ENCODE peak calls at places on chromosomes 11 and 22, in eight cellular contexts. R, V, O, D, T, S, M and F are unnamed samples. For H3K36me3, the result is how much of the 10 kb centered on the place peaks cover.

GRCh38 chr11:22454461-22454860 is 116.3 kb downstream of the SLC17A6 start:
- DNase-seq in O (no peak), R (no peak), D (no peak), T (peak), M (no peak), V (no peak), S (no peak), F (no peak)

GRCh38 chr11:69613594-69613993 is 27.4 kb upstream of the CCND1 start:
- DNase-seq in R (no peak), T (no peak), M (no peak), V (no peak), S (no peak), D (no peak), O (no peak), F (no peak)

GRCh38 chr11:2210366-2211112 is 38.9 kb upstream of the TH start:
- DNase-seq in D (no peak), O (no peak), R (no peak), M (no peak), V (no peak), S (peak), T (no peak), F (no peak)

GRCh38 chr11:29127456-29127855 is 889.4 kb downstream of the KCNA4 start:
- DNase-seq in O (no peak), D (peak), V (no peak), S (no peak), R (no peak), M (no peak), T (no peak), F (no peak)

GRCh38 chr11:134338654-134339053 is 6.9 kb downstream of the GLB1L2 start:
- DNase-seq in V (no peak), R (no peak), O (no peak), M (no peak), T (no peak), S (no peak), D (no peak), F (no peak)

GRCh38 chr11:70497536-70498075 is 99.3 kb downstream of the CTTN start:
- DNase-seq in V (no peak), T (no peak), S (no peak), D (no peak), O (peak), M (no peak), R (no peak), F (no peak)

GRCh38 chr11:19379465-19379864 is 138.7 kb upstream of the E2F8 start:
- DNase-seq in S (no peak), V (no peak), D (no peak), M (no peak), T (no peak), O (no peak), R (no peak), F (no peak)

GRCh38 chr22:19802881-19803735 is 42.5 kb downstream of the TBX1 start:
- DNase-seq in M (no peak), V (no peak), T (no peak), S (no peak), R (peak), D (no peak), O (peak), F (no peak)

GRCh38 chr22:38176170-38176741 is 5.4 kb downstream of the PLA2G6 start:
- DNase-seq in V (peak), S (peak), O (peak), T (peak), M (no peak), R (peak), D (peak), F (peak)

GRCh38 chr11:106447631-106448191 is 370.2 kb downstream of the AASDHPPT start:
- DNase-seq in M (no peak), S (no peak), T (no peak), D (no peak), R (no peak), V (no peak), O (no peak), F (no peak)

GRCh38 chr11:11975201-11976092 is 33.0 kb downstream of the DKK3 start:
- DNase-seq in S (no peak), T (no peak), M (no peak), D (no peak), R (no peak), V (no peak), O (no peak), F (no peak)

GRCh38 chr11:65780770-65781151 is at the start of gene AP5B1:
- DNase-seq in O (peak), V (peak), M (peak), D (no peak), S (peak), R (peak), T (peak), F (peak)

GRCh38 chr11:111694851-111695250 is 71.3 kb downstream of the PPP2R1B start:
- DNase-seq in O (no peak), R (no peak), D (peak), M (no peak), T (peak), S (no peak), V (no peak), F (no peak)

GRCh38 chr11:73376168-73376802 is at the start of gene RELT:
- DNase-seq in S (peak), V (peak), M (peak), T (peak), R (peak), D (peak), O (peak), F (peak)

GRCh38 chr11:74278103-74278502 is 33.3 kb downstream of the P4HA3 start:
- DNase-seq in S (no peak), D (no peak), T (no peak), M (no peak), V (no peak), O (no peak), R (no peak), F (no peak)

GRCh38 chr11:57214494-57214893 is 22.6 kb downstream of the APLNR start:
- DNase-seq in V (no peak), T (peak), M (no peak), R (no peak), O (no peak), D (peak), S (no peak), F (peak)

GRCh38 chr11:24619900-24620299 is 123.0 kb downstream of the LUZP2 start:
- DNase-seq in O (no peak), T (no peak), S (no peak), D (no peak), M (no peak), V (no peak), R (no peak), F (no peak)

GRCh38 chr11:93732237-93732892 is 8.9 kb downstream of the TAF1D start:
- DNase-seq in T (no peak), S (no peak), M (no peak), R (no peak), D (no peak), V (no peak), O (no peak), F (no peak)

GRCh38 chr11:119730789-119731386 is 1.9 kb upstream of the NECTIN1 start:
- DNase-seq in R (no peak), T (no peak), M (no peak), D (no peak), S (no peak), V (no peak), O (no peak), F (no peak)
- H3K4me3 ChIP-seq in R (no peak), T (no peak), M (no peak), D (no peak), S (no peak), V (no peak), O (no peak), F (no peak)

DNA sequence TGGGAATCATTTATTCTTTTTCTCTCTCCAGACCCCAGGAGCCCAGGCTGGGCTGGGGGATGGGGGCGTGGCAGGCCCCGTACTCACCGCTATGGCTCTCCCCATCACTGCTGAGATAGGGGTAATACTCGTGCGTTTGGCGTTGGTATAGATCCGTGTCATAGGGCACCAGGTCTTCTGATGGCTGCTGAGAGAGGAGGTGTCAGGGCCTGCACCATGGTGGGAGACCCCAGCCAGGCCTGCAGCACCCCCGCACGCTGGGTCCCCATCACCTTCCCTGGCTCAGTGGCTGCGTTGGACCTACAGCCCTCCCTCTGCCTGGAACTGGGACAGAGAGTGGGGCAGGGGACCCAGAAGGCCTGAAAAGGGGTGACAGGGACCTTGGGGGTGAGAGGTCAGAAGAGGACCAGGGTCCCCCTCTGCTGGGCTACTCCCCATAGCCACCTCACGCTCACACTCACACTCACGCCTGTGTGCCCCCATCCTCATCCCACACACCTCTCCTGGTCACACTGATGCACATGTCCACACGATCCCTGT is 2.7 kb downstream of the SPI1 start:
- DNase-seq in R (no peak), M (no peak), V (no peak), D (no peak), O (no peak), T (no peak), S (no peak), F (no peak)
- H3K36me3 ChIP-seq in R (under half), M (under half), V (under half), D (under half), O (under half), T (under half), S (under half), F (under half)

DNA sequence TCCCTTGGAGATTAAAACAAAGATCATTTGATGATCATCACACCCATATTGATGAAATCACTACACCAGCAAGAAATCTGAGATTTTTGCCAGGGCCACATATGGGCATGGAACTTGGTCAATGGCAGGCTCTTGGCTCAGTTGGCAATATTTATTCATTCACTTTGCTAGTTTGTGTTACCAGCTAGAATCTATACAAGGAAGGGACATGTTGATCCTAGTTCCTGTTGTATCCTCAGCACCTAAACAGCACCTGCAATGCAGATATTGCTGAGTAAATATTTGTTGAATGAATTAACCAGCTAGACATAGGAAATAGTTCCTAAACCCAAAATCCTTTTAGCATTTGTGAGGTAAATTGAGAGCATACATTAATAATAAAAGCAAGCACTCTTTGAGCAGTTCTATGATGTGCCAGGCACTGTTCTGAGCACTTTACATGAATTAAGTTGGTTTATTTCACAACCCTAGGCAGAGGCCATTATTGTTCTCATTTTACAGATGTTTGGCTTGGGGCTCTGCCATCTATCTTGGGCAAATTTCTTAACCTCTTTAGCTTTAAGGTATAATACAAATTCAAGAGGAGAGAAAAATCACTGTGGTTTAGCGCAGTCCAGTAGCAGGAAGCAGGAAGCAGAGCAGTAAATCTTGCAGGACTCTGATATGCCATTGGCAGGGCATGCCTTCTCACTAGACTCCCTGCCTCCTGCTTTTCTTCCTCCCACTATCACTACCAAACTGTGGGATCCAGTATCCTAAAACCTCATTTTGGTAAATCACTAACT is 1.6 kb downstream of the TRIM68 start:
- DNase-seq in V (no peak), T (peak), S (no peak), D (peak), O (no peak), M (no peak), R (no peak), F (peak)
- H3K4me3 ChIP-seq in V (peak), T (peak), S (no peak), D (peak), O (peak), M (no peak), R (no peak), F (peak)

GRCh38 chr11:113458189-113458588 is 17.0 kb downstream of the DRD2 start:
- DNase-seq in R (no peak), S (no peak), V (no peak), M (no peak), O (no peak), D (no peak), T (no peak), F (no peak)

GRCh38 chr11:113462830-113463229 is 12.4 kb downstream of the DRD2 start:
- DNase-seq in T (no peak), D (no peak), O (no peak), S (no peak), R (no peak), V (no peak), M (no peak), F (no peak)

GRCh38 chr11:113457784-113458183 is 17.4 kb downstream of the DRD2 start:
- DNase-seq in R (no peak), V (no peak), M (no peak), O (no peak), S (no peak), T (no peak), D (no peak), F (no peak)
- H3K36me3 ChIP-seq in R (under half), V (under half), M (under half), O (under half), S (under half), T (under half), D (under half), F (under half)

GRCh38 chr11:77047007-77047927 is 13.1 kb downstream of the B3GNT6 start:
- DNase-seq in V (peak), D (peak), M (peak), S (peak), O (no peak), T (peak), R (peak), F (peak)
- H3K4me3 ChIP-seq in V (peak), D (peak), M (peak), S (peak), O (peak), T (peak), R (peak), F (peak)

GRCh38 chr22:49776053-49776511 is 51.6 kb downstream of the BRD1 start:
- DNase-seq in M (no peak), V (no peak), D (no peak), R (no peak), T (no peak), O (peak), S (no peak), F (no peak)
- H3K36me3 ChIP-seq in M (under half), V (half or more), D (under half), R (half or more), T (under half), O (under half), S (under half), F (under half)

GRCh38 chr11:45922425-45923082 is at the start of gene LARGE2:
- DNase-seq in M (no peak), R (no peak), D (no peak), T (no peak), V (no peak), O (no peak), S (no peak), F (no peak)
- H3K4me3 ChIP-seq in M (peak), R (peak), D (peak), T (no peak), V (no peak), O (peak), S (peak), F (peak)

GRCh38 chr11:119309411-119309810 is 7.5 kb downstream of the MCAM start:
- DNase-seq in T (no peak), S (no peak), M (no peak), O (no peak), R (no peak), V (no peak), D (no peak), F (no peak)

GRCh38 chr11:119305556-119306372 is 11.2 kb downstream of the MCAM start:
- DNase-seq in S (no peak), T (no peak), O (no peak), V (peak), D (no peak), M (no peak), R (no peak), F (no peak)

GRCh38 chr11:119307974-119308373 is 9.0 kb downstream of the MCAM start:
- DNase-seq in O (no peak), R (no peak), S (no peak), D (no peak), V (no peak), M (no peak), T (no peak), F (no peak)

GRCh38 chr11:119307219-119307618 is 9.7 kb downstream of the MCAM start:
- DNase-seq in T (peak), R (no peak), M (no peak), S (no peak), D (no peak), V (no peak), O (no peak), F (no peak)

DNA sequence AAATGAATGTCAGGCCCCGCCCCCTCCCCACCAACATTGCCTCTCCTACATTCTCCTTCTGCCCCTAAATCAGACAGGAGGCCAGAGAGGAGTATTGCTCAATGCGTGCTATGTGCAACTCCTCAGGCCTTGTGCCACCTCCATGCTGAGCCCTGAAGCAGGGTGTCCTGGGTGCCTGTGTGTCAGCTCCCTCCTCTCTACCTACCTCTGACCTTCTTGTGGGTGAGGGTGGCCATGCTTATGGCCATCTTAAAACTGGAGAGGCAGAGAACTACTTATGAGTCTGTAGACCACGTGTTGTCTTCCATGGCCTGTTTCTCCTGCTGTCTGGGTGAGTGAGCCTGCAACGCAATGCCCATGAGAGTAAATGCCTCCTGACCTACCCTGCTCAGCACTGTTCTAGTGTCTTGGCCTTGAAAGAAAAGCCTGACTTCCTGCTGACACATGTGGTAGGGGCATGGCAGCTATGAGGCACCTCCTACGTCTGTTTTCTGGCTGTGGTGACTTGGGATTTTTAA is 10.5 kb downstream of the MCAM start:
- DNase-seq in O (no peak), R (no peak), M (no peak), D (no peak), T (peak), S (no peak), V (peak), F (no peak)
- H3K36me3 ChIP-seq in O (under half), R (under half), M (under half), D (under half), T (under half), S (under half), V (under half), F (under half)

DNA sequence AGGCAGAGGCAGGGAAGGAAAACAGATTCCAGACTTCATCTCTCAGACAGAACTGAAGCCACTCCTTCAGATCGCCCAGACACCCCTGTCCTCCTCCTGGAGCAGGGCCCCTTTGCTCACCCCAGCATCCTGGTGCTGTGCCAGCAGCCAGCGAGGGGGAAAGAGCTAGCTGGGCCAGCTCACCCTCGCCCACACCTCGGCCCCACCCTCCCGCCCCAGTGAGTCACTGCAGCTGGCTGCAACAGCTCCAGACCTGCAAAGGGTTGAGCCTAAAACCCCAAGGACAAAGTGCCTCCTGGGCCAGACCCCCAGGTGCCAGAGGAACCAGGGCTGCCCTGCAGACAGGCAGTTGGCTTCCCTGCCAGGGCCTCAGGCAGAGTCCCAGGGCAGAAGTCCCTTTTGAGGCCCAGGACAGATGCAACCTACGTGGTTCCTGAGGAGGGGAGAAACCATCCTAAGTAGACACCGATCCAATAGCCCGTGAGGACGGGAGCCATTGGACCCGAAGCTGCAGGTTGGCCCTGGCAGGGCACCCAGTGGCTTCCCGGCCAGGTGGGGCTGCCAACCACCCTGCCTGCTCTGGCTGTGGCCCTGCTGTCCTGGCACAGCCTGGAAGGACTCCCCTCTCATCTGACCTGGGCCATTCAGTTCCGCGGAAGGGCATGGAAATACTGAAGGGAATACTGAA is 7.2 kb downstream of the AHNAK start:
- DNase-seq in O (peak), R (no peak), T (peak), D (peak), S (peak), V (no peak), M (peak), F (peak)
- H3K4me3 ChIP-seq in O (peak), R (peak), T (peak), D (no peak), S (peak), V (peak), M (no peak), F (peak)